ENCODE peak calls at places on chromosomes 12 and 14, in nine cellular contexts. M is activated T-cell treated with anti-CD3 and anti-CD28 coated beads, Interleukin-2, amount 50 U/mL, for 72 hours; Q is AG20443; P is posterior cingulate gyrus; A is Right ventricle myocardium superior; S is Karpas-422; I is stimulated activated CD4-positive, alpha-beta T cell treated with anti-CD3 and anti-CD28 coated beads, Interleukin-12 subunit alpha, Interleukin-12 subunit beta, amount 100 ng/mL, for 4 hours; N is CD8-positive, alpha-beta memory T cell; C is IMR-90. W is an unnamed sample.

GRCh38 chr12:19707948-19708409 is 268.7 kb downstream of the AEBP2 start:
- DNase-seq in P (no peak), S (peak), N (no peak), I (no peak), C (peak), Q (no peak), A (no peak), M (no peak), W (no peak)

GRCh38 chr12:75953312-75953906 is 78.2 kb downstream of the PHLDA1 start:
- DNase-seq in I (no peak), P (no peak), S (no peak), N (no peak), C (peak), A (no peak), Q (peak), M (no peak), W (no peak)

GRCh38 chr14:91805659-91806058 is 61.7 kb downstream of the TC2N start:
- DNase-seq in A (no peak), M (no peak), I (no peak), C (no peak), P (no peak), N (no peak), Q (no peak), S (no peak), W (no peak)

GRCh38 chr14:20247651-20248246 is 8.7 kb downstream of the OR11H4 start:
- DNase-seq in A (no peak), C (no peak), P (no peak), S (peak), I (no peak), Q (no peak), N (no peak), M (no peak), W (peak)

GRCh38 chr14:75301666-75302325 is 23.2 kb downstream of the FOS start:
- DNase-seq in M (peak), A (peak), N (no peak), P (no peak), S (no peak), I (no peak), C (no peak), Q (no peak), W (no peak)

GRCh38 chr14:56809262-56810215 is 740 bp downstream of the OTX2 start:
- DNase-seq in N (no peak), C (no peak), M (no peak), I (no peak), S (no peak), A (no peak), P (no peak), Q (no peak), W (no peak)

GRCh38 chr12:107843351-107844311 is 69.1 kb downstream of the ASCL4 start:
- DNase-seq in P (no peak), I (no peak), Q (peak), S (no peak), M (no peak), C (no peak), A (peak), N (no peak), W (no peak)

GRCh38 chr14:48398675-48399282 is 723.4 kb upstream of the MDGA2 start:
- DNase-seq in P (no peak), S (peak), I (no peak), N (no peak), Q (peak), C (peak), M (no peak), A (no peak), W (no peak)

GRCh38 chr14:103128631-103129300 is 5.5 kb downstream of the TNFAIP2 start:
- DNase-seq in P (no peak), C (no peak), N (no peak), Q (no peak), S (no peak), I (no peak), A (peak), M (no peak), W (no peak)

GRCh38 chr12:114943601-114944000 is 259.6 kb upstream of the TBX3 start:
- DNase-seq in N (no peak), M (no peak), C (no peak), I (no peak), Q (no peak), P (no peak), A (no peak), S (no peak), W (no peak)

GRCh38 chr12:58540480-58541299 is 379.6 kb downstream of the LRIG3 start:
- DNase-seq in Q (peak), C (peak), M (peak), I (no peak), A (peak), S (peak), P (peak), N (no peak), W (no peak)

GRCh38 chr14:54189358-54190354 is 207.2 kb upstream of the CDKN3 start:
- DNase-seq in M (no peak), A (no peak), Q (peak), N (no peak), S (no peak), C (peak), I (no peak), P (no peak), W (no peak)

GRCh38 chr12:48618541-48618940 is 48.7 kb upstream of the LALBA start:
- DNase-seq in N (peak), M (peak), C (peak), S (peak), A (peak), I (peak), Q (peak), P (peak), W (peak)

GRCh38 chr12:54262403-54262925 is 17.5 kb downstream of the CBX5 start:
- DNase-seq in I (no peak), P (no peak), A (no peak), M (no peak), Q (peak), C (peak), N (no peak), S (peak), W (no peak)

GRCh38 chr12:117377758-117378157 is 16.3 kb upstream of the NOS1 start:
- DNase-seq in C (no peak), A (no peak), N (no peak), S (peak), P (no peak), Q (no peak), M (no peak), I (no peak), W (no peak)

GRCh38 chr12:113610698-113611097 is 139.0 kb upstream of the LHX5 start:
- DNase-seq in Q (no peak), M (no peak), A (no peak), I (no peak), P (no peak), N (no peak), S (no peak), C (no peak), W (no peak)

GRCh38 chr12:26058818-26059217 is 66.0 kb downstream of the BHLHE41 start:
- DNase-seq in N (no peak), Q (no peak), C (no peak), S (no peak), P (no peak), A (no peak), I (no peak), M (no peak), W (no peak)

GRCh38 chr12:131375261-131375971 is 335.5 kb upstream of the SFSWAP start:
- DNase-seq in C (no peak), S (no peak), I (no peak), M (no peak), N (no peak), P (no peak), A (no peak), Q (no peak), W (no peak)

GRCh38 chr12:76313289-76313688 is 34.9 kb downstream of the BBS10 start:
- DNase-seq in S (no peak), I (no peak), N (no peak), M (no peak), A (no peak), C (no peak), Q (no peak), P (no peak), W (no peak)

GRCh38 chr14:101962503-101962874 is 1.9 kb upstream of the DYNC1H1 start:
- DNase-seq in Q (peak), S (peak), P (peak), N (no peak), M (no peak), C (peak), A (peak), I (no peak), W (no peak)

GRCh38 chr12:108814462-108815211 is 42.7 kb downstream of the SSH1 start:
- DNase-seq in C (no peak), Q (no peak), S (no peak), M (no peak), N (no peak), A (peak), P (no peak), I (no peak), W (no peak)

GRCh38 chr14:60195179-60195810 is 30.1 kb upstream of the DHRS7 start:
- DNase-seq in Q (no peak), S (peak), M (no peak), N (peak), P (no peak), I (no peak), A (no peak), C (no peak), W (no peak)

GRCh38 chr12:131919366-131920156 is 9.5 kb upstream of the PUS1 start:
- DNase-seq in Q (no peak), I (no peak), M (no peak), P (no peak), S (no peak), C (no peak), N (no peak), A (no peak), W (no peak)

W was measured in esophagus muscularis mucosa.